ENCODE peak calls at places on chromosomes 16 and 17, in six cellular contexts. N is NCI-H1048; Z is ecto neural progenitor cell; Q is activated T-cell treated with anti-CD3 and anti-CD28 coated beads, Interleukin-2, amount 50 U/mL, for 24 hours; B is lower leg skin; R is heart right ventricle. W is an unnamed sample.

GRCh38 chr17:1122681-1123396 is 56.9 kb downstream of the ABR start:
- DNase-seq in B (peak), Z (peak), R (peak), Q (peak), N (no peak), W (peak)

GRCh38 chr16:21656795-21657768 is 4.7 kb upstream of the IGSF6 start:
- DNase-seq in Z (no peak), Q (no peak), B (no peak), R (peak), N (no peak), W (peak)

GRCh38 chr17:55660171-55660886 is 62.3 kb downstream of the TMEM100 start:
- DNase-seq in R (no peak), Z (no peak), B (no peak), N (no peak), Q (no peak), W (peak)

GRCh38 chr17:79077587-79077986 is 3.0 kb downstream of the ENGASE start:
- DNase-seq in B (no peak), N (no peak), Z (no peak), R (no peak), Q (no peak), W (no peak)

GRCh38 chr17:14918540-14918939 is 346.6 kb downstream of the PMP22 start:
- DNase-seq in Z (no peak), R (no peak), B (no peak), N (no peak), Q (no peak), W (peak)

GRCh38 chr16:35744716-35745115 is 2285.3 kb downstream of the TP53TG3F start:
- DNase-seq in Z (no peak), R (no peak), B (no peak), Q (no peak), N (no peak), W (no peak)

GRCh38 chr16:62035115-62036092 is 834 bp downstream of the CDH8 start:
- DNase-seq in Q (no peak), R (no peak), Z (peak), N (no peak), B (no peak), W (no peak)

GRCh38 chr17:33234930-33235685 is 58.0 kb downstream of the ASIC2 start:
- DNase-seq in Z (no peak), B (peak), N (no peak), Q (peak), R (peak), W (peak)

GRCh38 chr17:2703606-2704005 is 8.0 kb downstream of the CLUH start:
- DNase-seq in Q (peak), Z (no peak), B (no peak), R (no peak), N (no peak), W (no peak)

GRCh38 chr17:7060165-7060890 is 16.4 kb upstream of the SLC16A11 start:
- DNase-seq in N (no peak), B (no peak), Z (no peak), R (no peak), Q (peak), W (peak)

GRCh38 chr17:50198026-50198669 is 3.3 kb downstream of the COL1A1 start:
- DNase-seq in R (peak), B (no peak), Z (no peak), N (no peak), Q (peak), W (peak)

GRCh38 chr16:25192096-25192495 is 24.7 kb upstream of the AQP8 start:
- DNase-seq in R (no peak), B (no peak), Q (no peak), N (no peak), Z (no peak), W (peak)

GRCh38 chr17:55705847-55706246 is 16.8 kb downstream of the TMEM100 start:
- DNase-seq in R (no peak), N (no peak), B (no peak), Q (no peak), Z (no peak), W (no peak)

GRCh38 chr17:42578282-42578869 is 847 bp upstream of the PSMC3IP start:
- DNase-seq in Q (peak), R (peak), B (peak), Z (peak), N (peak), W (peak)

GRCh38 chr16:84617068-84617630 is 729 bp downstream of the COTL1 start:
- DNase-seq in B (peak), Z (peak), N (no peak), Q (peak), R (no peak), W (no peak)

GRCh38 chr16:67268136-67268579 is 11.2 kb upstream of the PLEKHG4 start:
- DNase-seq in Z (no peak), B (no peak), N (no peak), Q (no peak), R (peak), W (peak)

GRCh38 chr17:50192116-50192872 is 9.1 kb downstream of the COL1A1 start:
- DNase-seq in B (no peak), N (no peak), R (no peak), Q (no peak), Z (no peak), W (peak)

GRCh38 chr17:50638572-50638850 is 3.8 kb downstream of the ABCC3 start:
- DNase-seq in Z (no peak), N (no peak), R (no peak), B (no peak), Q (no peak), W (peak)

GRCh38 chr17:77314601-77315000 is 173.8 kb downstream of the SEC14L1 start:
- DNase-seq in R (no peak), B (peak), Z (no peak), N (no peak), Q (no peak), W (no peak)

GRCh38 chr16:69397821-69398521 is 12.2 kb upstream of the TERF2 start:
- DNase-seq in B (no peak), Q (no peak), Z (peak), R (peak), N (no peak), W (peak)

GRCh38 chr17:29331330-29331729 is 37.4 kb upstream of the NUFIP2 start:
- DNase-seq in R (no peak), N (no peak), B (no peak), Z (no peak), Q (no peak), W (no peak)

GRCh38 chr16:160691-161190 is 5.0 kb upstream of the HBM start:
- DNase-seq in B (no peak), R (no peak), Q (no peak), N (no peak), Z (no peak), W (no peak)

GRCh38 chr16:30951785-30952184 is 2.9 kb downstream of the ORAI3 start:
- DNase-seq in R (peak), B (peak), N (no peak), Q (no peak), Z (no peak), W (peak)

GRCh38 chr16:31351937-31352315 is 3.0 kb upstream of the ITGAX start:
- DNase-seq in Z (no peak), N (no peak), R (no peak), Q (no peak), B (no peak), W (peak)

GRCh38 chr16:80824623-80825364 is 20.4 kb upstream of the CDYL2 start:
- DNase-seq in Q (no peak), R (no peak), N (no peak), Z (no peak), B (no peak), W (peak)

GRCh38 chr17:62931101-62931500 is 34.9 kb upstream of the TANC2 start:
- DNase-seq in Q (no peak), R (no peak), N (no peak), Z (no peak), B (no peak), W (peak)

GRCh38 chr17:74417178-74418045 is 14.5 kb upstream of the GPRC5C start:
- DNase-seq in R (no peak), Q (no peak), Z (no peak), N (no peak), B (no peak), W (peak)

GRCh38 chr16:75341934-75342811 is 90.7 kb upstream of the BCAR1 start:
- DNase-seq in B (no peak), N (no peak), Q (no peak), Z (no peak), R (no peak), W (peak)

GRCh38 chr16:1745900-1746692 is 25.2 kb downstream of the NME3 start:
- DNase-seq in Z (no peak), R (no peak), N (no peak), B (peak), Q (no peak), W (peak)

GRCh38 chr16:72875291-72876036 is 172.5 kb downstream of the ZFHX3 start:
- DNase-seq in B (no peak), Q (no peak), N (no peak), R (no peak), Z (no peak), W (no peak)

GRCh38 chr16:9135797-9136196 is 44.4 kb downstream of the HAPSTR1 start:
- DNase-seq in Q (no peak), Z (no peak), B (peak), R (no peak), N (no peak), W (no peak)

GRCh38 chr17:20244671-20245070 is 222.7 kb downstream of the LGALS9B start:
- DNase-seq in Z (no peak), B (no peak), R (no peak), N (no peak), Q (no peak), W (peak)

GRCh38 chr16:89365044-89365467 is 125.3 kb downstream of the ANKRD11 start:
- DNase-seq in Q (no peak), B (no peak), R (no peak), N (no peak), Z (no peak), W (peak)

GRCh38 chr17:917391-917811 is 62.2 kb downstream of the NXN start:
- DNase-seq in Z (no peak), R (peak), Q (no peak), N (no peak), B (no peak), W (peak)

GRCh38 chr17:32015245-32016013 is 8.2 kb downstream of the LRRC37B start:
- DNase-seq in R (no peak), Q (no peak), N (no peak), B (no peak), Z (no peak), W (peak)

GRCh38 chr16:74083582-74083981 is 213.0 kb upstream of the PSMD7 start:
- DNase-seq in Z (no peak), N (no peak), R (no peak), B (no peak), Q (no peak), W (no peak)

GRCh38 chr16:57915267-57915666 is 55.7 kb downstream of the CNGB1 start:
- DNase-seq in B (no peak), Z (no peak), R (no peak), N (no peak), Q (no peak), W (no peak)

GRCh38 chr17:7703584-7704574 is 1.1 kb upstream of the EFNB3 start:
- DNase-seq in B (no peak), Q (no peak), R (no peak), Z (peak), N (peak), W (peak)

GRCh38 chr17:82049521-82049971 is 2.1 kb downstream of the RFNG start:
- DNase-seq in Z (no peak), N (no peak), B (no peak), R (no peak), Q (no peak), W (no peak)

W was measured in fibroblast of mammary gland.